ENCODE peak calls at places on chromosome 6, in six cellular contexts. S is adipocyte, B is endothelial cell of umbilical vein, Z is uterus, V is heart right ventricle, C is H9. L is an unnamed sample. For H3K4me1, the result is how much of the 10 kb centered on the place peaks cover.

GRCh38 chr6:10395946-10396577 is 18.8 kb downstream of the TFAP2A start:
- DNase-seq in S (no peak), B (no peak), Z (no peak), V (no peak), C (peak), L (no peak)

GRCh38 chr6:154227862-154228520 is 128.6 kb downstream of the IPCEF1 start:
- DNase-seq in S (no peak), B (no peak), Z (no peak), V (no peak), C (no peak), L (no peak)

GRCh38 chr6:2767327-2767985 is 2.3 kb downstream of the WRNIP1 start:
- DNase-seq in S (no peak), B (peak), Z (no peak), V (no peak), C (no peak), L (no peak)

GRCh38 chr6:115947964-115948541 is 112.6 kb downstream of the FRK start:
- DNase-seq in S (no peak), B (no peak), Z (no peak), V (no peak), C (no peak), L (no peak)

GRCh38 chr6:32692019-32692418 is 25.6 kb upstream of the HLA-DQB1 start:
- DNase-seq in S (no peak), B (peak), Z (no peak), V (peak), C (peak), L (no peak)

GRCh38 chr6:64467656-64468055 is 832.1 kb downstream of the PHF3 start:
- DNase-seq in S (no peak), B (no peak), Z (no peak), V (no peak), C (no peak), L (no peak)

GRCh38 chr6:90256698-90257485 is 39.8 kb downstream of the BACH2 start:
- DNase-seq in S (peak), B (peak), Z (no peak), V (no peak), C (no peak), L (peak)

GRCh38 chr6:90739339-90739738 is 152.5 kb upstream of the MAP3K7 start:
- DNase-seq in S (no peak), B (no peak), Z (no peak), V (no peak), C (peak), L (no peak)

GRCh38 chr6:108174371-108175175 is 8.8 kb downstream of the NR2E1 start:
- DNase-seq in S (peak), B (no peak), Z (no peak), V (peak), C (peak), L (peak)

GRCh38 chr6:137304020-137304780 is 85.0 kb upstream of the IFNGR1 start:
- DNase-seq in S (no peak), B (no peak), Z (no peak), V (no peak), C (no peak), L (no peak)

GRCh38 chr6:45741437-45742166 is 274.1 kb downstream of the CLIC5 start:
- DNase-seq in S (peak), B (no peak), Z (no peak), V (no peak), C (no peak), L (peak)

GRCh38 chr6:114301596-114302219 is 41.1 kb downstream of the HS3ST5 start:
- DNase-seq in S (no peak), B (no peak), Z (no peak), V (no peak), C (no peak), L (no peak)

GRCh38 chr6:154938245-154938583 is 56.9 kb upstream of the TIAM2 start:
- DNase-seq in S (no peak), B (no peak), Z (no peak), V (no peak), C (no peak), L (no peak)

GRCh38 chr6:100300221-100300736 is 164.4 kb downstream of the SIM1 start:
- DNase-seq in S (peak), B (peak), Z (no peak), V (no peak), C (no peak), L (peak)

GRCh38 chr6:137316626-137317025 is 97.4 kb upstream of the IFNGR1 start:
- DNase-seq in S (peak), B (no peak), Z (no peak), V (no peak), C (no peak), L (no peak)

GRCh38 chr6:124676033-124676432 is 286.2 kb upstream of the RNF217 start:
- DNase-seq in S (peak), B (no peak), Z (no peak), V (no peak), C (no peak), L (peak)

GRCh38 chr6:82067021-82067420 is 180.5 kb downstream of the IBTK start:
- DNase-seq in S (no peak), B (peak), Z (no peak), V (peak), C (no peak), L (no peak)

GRCh38 chr6:92827104-92827503 is 592.3 kb downstream of the EPHA7 start:
- DNase-seq in S (no peak), B (no peak), Z (no peak), V (no peak), C (no peak), L (no peak)

GRCh38 chr6:99614430-99615161 is 8.0 kb downstream of the PRDM13 start:
- DNase-seq in S (no peak), B (no peak), Z (no peak), V (no peak), C (peak), L (no peak)

GRCh38 chr6:167208819-167209576 is 51.2 kb upstream of the GPR31 start:
- DNase-seq in S (no peak), B (no peak), Z (no peak), V (no peak), C (no peak), L (no peak)

GRCh38 chr6:31407699-31408098 is 4.3 kb downstream of the MICA start:
- DNase-seq in S (peak), B (no peak), Z (no peak), V (no peak), C (no peak), L (peak)

GRCh38 chr6:80742481-80742880 is 636.0 kb downstream of the BCKDHB start:
- DNase-seq in S (peak), B (peak), Z (no peak), V (no peak), C (no peak), L (peak)

GRCh38 chr6:127266892-127267741 is 453 bp downstream of the RNF146 start:
- DNase-seq in S (peak), B (peak), Z (peak), V (no peak), C (peak), L (peak)

GRCh38 chr6:12367412-12367811 is 77.3 kb downstream of the EDN1 start:
- DNase-seq in S (no peak), B (no peak), Z (no peak), V (no peak), C (no peak), L (no peak)
- H3K4me1 ChIP-seq in S (under half), B (under half), Z (under half), V (under half), C (under half), L (under half)

DNA sequence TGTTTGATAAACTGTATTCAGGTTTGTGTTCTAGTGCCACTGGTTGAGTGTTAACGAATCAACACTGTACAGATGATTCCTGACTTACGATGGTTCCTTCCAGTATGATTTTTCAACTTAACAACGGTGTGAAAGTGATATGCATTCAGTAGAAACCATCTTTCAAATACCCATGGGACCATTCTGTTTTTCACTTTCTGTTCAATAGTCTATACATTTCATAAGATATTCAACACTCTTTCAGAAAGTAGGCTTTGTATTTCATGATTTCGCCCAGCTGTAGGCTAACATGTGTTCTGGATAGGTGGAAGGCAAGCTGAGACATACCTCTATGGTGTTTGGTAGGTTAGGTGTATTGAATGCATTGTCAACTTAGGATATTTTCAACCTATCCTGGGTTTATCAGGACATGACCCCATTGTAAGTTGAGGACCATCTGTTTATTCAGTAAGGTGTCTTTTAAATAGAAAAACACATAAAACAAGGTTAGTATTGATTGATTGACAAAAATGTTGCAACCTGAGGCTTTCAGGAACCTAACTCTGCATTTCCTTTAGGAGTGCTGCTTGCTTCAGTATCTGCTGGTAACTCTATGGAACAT is 32.3 kb downstream of the SYNJ2 start:
- DNase-seq in S (no peak), B (no peak), Z (no peak), V (no peak), C (no peak), L (no peak)
- H3K4me1 ChIP-seq in S (under half), B (half or more), Z (under half), V (half or more), C (under half), L (half or more)

GRCh38 chr6:85673198-85674139 is 30.8 kb upstream of the SYNCRIP start:
- DNase-seq in S (peak), B (no peak), Z (no peak), V (no peak), C (no peak), L (no peak)

GRCh38 chr6:85672623-85673022 is 29.9 kb upstream of the SYNCRIP start:
- DNase-seq in S (no peak), B (no peak), Z (no peak), V (no peak), C (peak), L (no peak)

GRCh38 chr6:85672050-85672449 is 29.4 kb upstream of the SYNCRIP start:
- DNase-seq in S (no peak), B (no peak), Z (no peak), V (no peak), C (peak), L (no peak)

GRCh38 chr6:85669735-85670194 is 27.1 kb upstream of the SYNCRIP start:
- DNase-seq in S (peak), B (peak), Z (no peak), V (no peak), C (peak), L (peak)

GRCh38 chr6:85670573-85670972 is 27.9 kb upstream of the SYNCRIP start:
- DNase-seq in S (peak), B (peak), Z (no peak), V (no peak), C (no peak), L (peak)
- H3K4me1 ChIP-seq in S (under half), B (under half), Z (under half), V (under half), C (under half), L (under half)

DNA sequence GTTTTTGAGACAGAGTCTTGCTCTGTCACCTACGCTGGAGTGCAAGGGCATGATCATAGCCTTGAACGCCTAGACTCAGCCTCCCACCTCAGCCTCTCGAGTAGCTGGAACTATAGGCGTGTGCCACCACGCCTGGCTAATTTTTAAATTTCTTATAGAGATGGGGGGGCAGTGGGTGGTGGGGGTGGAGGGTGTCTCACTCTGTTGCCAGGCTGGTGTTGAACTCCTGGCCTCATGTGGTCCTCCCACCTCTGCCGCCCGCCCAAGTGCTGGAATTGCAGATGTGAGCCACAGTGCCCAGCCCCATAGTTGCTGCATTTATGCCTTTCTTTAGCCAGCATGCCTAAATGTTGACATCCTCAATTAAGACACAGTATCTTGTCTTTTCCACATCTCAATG is 171.1 kb downstream of the ARID1B start:
- DNase-seq in S (no peak), B (no peak), Z (no peak), V (no peak), C (no peak), L (no peak)
- H3K4me1 ChIP-seq in S (under half), B (under half), Z (under half), V (half or more), C (under half), L (under half)

GRCh38 chr6:43899830-43900229 is 129.8 kb downstream of the VEGFA start:
- DNase-seq in S (no peak), B (no peak), Z (no peak), V (no peak), C (no peak), L (no peak)

GRCh38 chr6:43896474-43896873 is 126.5 kb downstream of the VEGFA start:
- DNase-seq in S (no peak), B (no peak), Z (no peak), V (no peak), C (no peak), L (no peak)

GRCh38 chr6:43900560-43901329 is 130.7 kb downstream of the VEGFA start:
- DNase-seq in S (no peak), B (no peak), Z (no peak), V (no peak), C (no peak), L (no peak)

GRCh38 chr6:43897571-43898302 is 127.7 kb downstream of the VEGFA start:
- DNase-seq in S (no peak), B (no peak), Z (no peak), V (no peak), C (no peak), L (no peak)

DNA sequence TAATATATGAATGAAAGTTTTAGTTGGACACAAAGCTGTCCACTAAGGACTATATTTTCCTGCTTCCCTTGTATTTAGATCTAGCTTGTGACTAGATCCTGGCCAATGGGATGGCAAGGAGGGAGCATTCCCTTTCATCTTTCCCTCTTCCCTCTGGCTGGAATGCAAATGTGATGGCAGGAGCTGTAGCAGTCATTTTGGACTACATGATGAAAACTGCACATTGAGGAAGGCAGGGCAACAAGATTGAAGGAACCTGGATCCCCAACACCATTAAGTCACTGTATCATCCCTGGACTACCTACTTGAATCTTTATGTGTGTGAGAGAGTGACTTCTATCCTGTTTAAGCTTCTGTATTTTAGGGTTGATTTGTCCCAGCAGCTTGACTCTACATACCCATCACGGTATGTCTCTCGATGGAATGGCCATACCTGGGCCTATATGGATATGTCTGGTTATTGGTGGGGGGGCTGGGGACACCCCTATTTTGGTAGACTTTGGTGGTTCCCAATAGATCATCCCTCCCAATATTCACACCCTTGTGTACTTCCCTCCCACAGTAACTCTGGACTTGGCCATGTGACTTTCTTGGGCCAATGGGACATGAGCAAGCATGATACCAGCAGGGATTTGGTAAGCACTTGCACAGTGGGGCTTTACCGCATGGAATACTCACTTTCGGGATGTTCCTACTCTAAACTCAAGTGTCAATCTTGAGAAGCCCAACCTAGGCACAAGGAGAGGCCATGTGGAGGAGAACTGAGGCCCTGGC is 128.5 kb downstream of the VEGFA start:
- DNase-seq in S (no peak), B (no peak), Z (no peak), V (no peak), C (no peak), L (no peak)
- H3K4me1 ChIP-seq in S (under half), B (under half), Z (under half), V (under half), C (under half), L (under half)

GRCh38 chr6:133337312-133337711 is 96.2 kb downstream of the EYA4 start:
- DNase-seq in S (peak), B (no peak), Z (no peak), V (no peak), C (no peak), L (no peak)
- H3K4me1 ChIP-seq in S (under half), B (under half), Z (under half), V (under half), C (under half), L (under half)